ENCODE peak calls at places on chromosome 10, in five cellular contexts. D is colonic mucosa, I is left ventricle myocardium inferior, Y is neural progenitor cell, O is heart right ventricle. T is an unnamed sample.

GRCh38 chr10:6364283-6364682 is 161.6 kb downstream of the PFKFB3 start:
- DNase-seq in D (no peak), Y (no peak), O (no peak), I (no peak), T (no peak)

GRCh38 chr10:97708976-97709745 is 4.4 kb upstream of the MARVELD1 start:
- DNase-seq in D (peak), I (peak), Y (peak), O (peak), T (peak)

GRCh38 chr10:83677795-83678194 is 461.5 kb upstream of the GHITM start:
- DNase-seq in D (no peak), O (no peak), Y (no peak), I (peak), T (no peak)

GRCh38 chr10:58041901-58042300 is 225.8 kb downstream of the IPMK start:
- DNase-seq in D (no peak), O (no peak), I (no peak), Y (no peak), T (no peak)

GRCh38 chr10:24771943-24772747 is 48.5 kb upstream of the ARHGAP21 start:
- DNase-seq in O (no peak), I (no peak), Y (no peak), D (no peak), T (no peak)

GRCh38 chr10:30456262-30456661 is 22.3 kb downstream of the MAP3K8 start:
- DNase-seq in I (peak), D (peak), Y (no peak), O (no peak), T (no peak)

GRCh38 chr10:32386623-32387022 is 39.7 kb upstream of the EPC1 start:
- DNase-seq in D (no peak), I (no peak), Y (no peak), O (no peak), T (no peak)

GRCh38 chr10:133324857-133325260 is 11.8 kb downstream of the CALY start:
- DNase-seq in D (no peak), O (no peak), I (no peak), Y (peak), T (no peak)

GRCh38 chr10:74039561-74040145 is 41.7 kb downstream of the VCL start:
- DNase-seq in I (no peak), D (no peak), Y (no peak), O (peak), T (no peak)

GRCh38 chr10:96511044-96511945 is 2.4 kb downstream of the TLL2 start:
- DNase-seq in D (peak), Y (peak), O (peak), I (no peak), T (no peak)

GRCh38 chr10:121668336-121669009 is 70.2 kb upstream of the FGFR2 start:
- DNase-seq in D (peak), I (peak), Y (peak), O (peak), T (no peak)

GRCh38 chr10:279655-280054 is 144.4 kb downstream of the ZMYND11 start:
- DNase-seq in D (no peak), I (no peak), Y (no peak), O (no peak), T (no peak)

GRCh38 chr10:115491526-115492140 is 398.5 kb downstream of the ATRNL1 start:
- DNase-seq in D (no peak), O (no peak), I (no peak), Y (no peak), T (no peak)

GRCh38 chr10:14438057-14438456 is 107.3 kb upstream of the FRMD4A start:
- DNase-seq in D (no peak), I (no peak), O (no peak), Y (no peak), T (no peak)

GRCh38 chr10:21134645-21135395 is 237.7 kb upstream of the NEBL start:
- DNase-seq in D (peak), I (no peak), Y (no peak), O (no peak), T (no peak)

GRCh38 chr10:128885573-128886555 is 581.2 kb upstream of the MGMT start:
- DNase-seq in O (no peak), Y (no peak), D (no peak), I (no peak), T (no peak)

GRCh38 chr10:6464862-6465430 is 115.1 kb downstream of the PRKCQ start:
- DNase-seq in Y (no peak), D (no peak), O (no peak), I (no peak), T (no peak)

GRCh38 chr10:101237080-101237817 is 8.0 kb upstream of the LBX1 start:
- DNase-seq in O (no peak), Y (peak), D (no peak), I (no peak), T (no peak)

GRCh38 chr10:71725998-71726672 is 6.6 kb upstream of the C10orf105 start:
- DNase-seq in Y (peak), I (no peak), O (no peak), D (peak), T (peak)
- TF ChIP-seq CTCF in Y (peak), I (peak), O (no peak), D (no peak), T (peak)

GRCh38 chr10:125038637-125039036 is 96.7 kb downstream of the ZRANB1 start:
- DNase-seq in Y (no peak), D (peak), I (peak), O (peak), T (no peak)
- H3K4me3 ChIP-seq in Y (no peak), D (no peak), I (no peak), O (no peak), T (no peak)

GRCh38 chr10:100128951-100129350 is 47.3 kb upstream of the CPN1 start:
- DNase-seq in O (no peak), I (no peak), D (no peak), Y (peak), T (no peak)

GRCh38 chr10:100119726-100120125 is 38.1 kb upstream of the CPN1 start:
- DNase-seq in Y (no peak), I (no peak), O (no peak), D (no peak), T (no peak)

GRCh38 chr10:100122780-100123179 is 41.1 kb upstream of the CPN1 start:
- DNase-seq in Y (no peak), O (no peak), D (no peak), I (no peak), T (no peak)

GRCh38 chr10:100120550-100120949 is 38.9 kb upstream of the CPN1 start:
- DNase-seq in Y (no peak), D (no peak), O (no peak), I (no peak), T (no peak)

GRCh38 chr10:100124097-100124496 is 42.4 kb upstream of the CPN1 start:
- DNase-seq in I (no peak), Y (no peak), D (no peak), O (no peak), T (no peak)
- H3K27ac ChIP-seq in I (no peak), Y (no peak), D (no peak), O (no peak), T (no peak)

DNA sequence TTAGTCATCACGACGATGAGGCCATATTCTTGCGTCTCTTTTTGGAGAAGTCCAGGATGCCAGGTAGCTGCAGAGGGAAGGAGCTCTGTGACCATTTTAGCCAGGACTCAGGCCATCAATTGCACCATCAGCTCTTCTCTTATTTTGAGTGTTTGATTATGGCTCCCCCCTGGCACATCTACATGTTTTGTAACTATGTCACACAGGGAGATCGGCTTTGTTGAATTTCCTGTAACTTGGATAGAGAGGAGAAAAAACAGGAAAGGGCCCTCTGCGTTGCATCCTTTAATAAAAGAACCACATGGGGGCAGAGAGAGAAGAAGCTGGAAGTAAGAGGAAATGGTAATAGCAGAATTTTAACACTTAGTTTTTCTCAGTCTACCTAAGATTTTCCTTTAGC is 414.1 kb downstream of the LRMDA start:
- DNase-seq in I (no peak), O (no peak), D (no peak), Y (no peak), T (no peak)
- TF ChIP-seq CTCF in I (no peak), O (no peak), D (no peak), Y (peak), T (peak)

GRCh38 chr10:28587970-28588290 is 55.0 kb downstream of the WAC start:
- DNase-seq in D (no peak), I (no peak), O (no peak), Y (no peak), T (no peak)
- H3K4me3 ChIP-seq in D (no peak), I (no peak), O (no peak), Y (no peak), T (no peak)

GRCh38 chr10:123309740-123310139 is 155.5 kb downstream of the BUB3 start:
- DNase-seq in Y (no peak), O (no peak), D (no peak), I (no peak), T (no peak)
- H3K27ac ChIP-seq in Y (no peak), O (no peak), D (no peak), I (no peak), T (no peak)

DNA sequence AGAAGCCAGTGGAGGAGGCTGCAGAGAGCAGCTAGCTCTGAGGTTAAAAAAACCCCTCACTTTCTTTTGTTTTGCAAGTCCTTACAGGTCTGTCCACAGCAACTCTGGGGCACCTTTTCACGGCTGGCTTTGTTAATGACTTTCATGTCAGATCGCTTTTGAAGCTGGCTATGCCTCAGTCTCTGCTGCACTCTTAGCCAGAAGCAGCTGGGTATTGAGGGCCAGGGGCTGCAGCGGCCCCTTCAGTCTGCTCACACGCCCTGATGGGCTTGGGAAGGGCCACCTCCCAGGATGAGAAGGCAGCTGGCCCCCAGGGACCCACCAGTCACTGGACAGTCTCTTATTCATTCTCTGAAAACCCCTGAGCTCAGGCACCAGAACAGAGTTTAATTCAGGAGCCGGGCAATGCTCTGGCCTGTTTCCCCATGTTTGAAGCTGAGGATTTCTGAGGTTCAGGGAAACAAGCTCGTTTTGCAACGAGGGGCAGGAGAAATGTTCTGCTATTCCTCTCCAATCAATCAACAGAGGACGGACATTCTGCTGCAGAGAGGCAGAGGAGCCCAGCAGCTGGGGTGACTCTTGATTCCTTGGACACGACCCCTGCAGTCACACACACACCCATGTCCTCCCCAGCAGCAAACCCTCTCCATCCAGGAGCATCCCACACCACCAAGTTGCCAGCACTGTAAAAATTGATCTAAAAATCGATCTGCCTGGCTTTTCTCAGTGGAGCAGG is 31.0 kb downstream of the TRIM8 start:
- DNase-seq in I (no peak), O (no peak), Y (peak), D (no peak), T (peak)
- TF ChIP-seq CTCF in I (no peak), O (no peak), Y (peak), D (no peak), T (no peak)

GRCh38 chr10:52598936-52599335 is 173.6 kb downstream of the MBL2 start:
- DNase-seq in Y (peak), I (no peak), O (no peak), D (no peak), T (no peak)

GRCh38 chr10:52599586-52600200 is 172.9 kb downstream of the MBL2 start:
- DNase-seq in I (no peak), O (no peak), Y (no peak), D (no peak), T (no peak)

GRCh38 chr10:52597189-52597863 is 175.3 kb downstream of the MBL2 start:
- DNase-seq in I (no peak), Y (no peak), D (no peak), O (no peak), T (no peak)
- H3K4me3 ChIP-seq in I (no peak), Y (no peak), D (no peak), O (no peak), T (peak)

GRCh38 chr10:34104829-34105572 is 710.1 kb downstream of the PARD3 start:
- DNase-seq in Y (no peak), D (no peak), O (no peak), I (no peak), T (no peak)

GRCh38 chr10:34102237-34102673 is 712.8 kb downstream of the PARD3 start:
- DNase-seq in D (peak), Y (no peak), I (peak), O (peak), T (peak)

GRCh38 chr10:34101001-34101400 is 714.1 kb downstream of the PARD3 start:
- DNase-seq in D (no peak), I (no peak), Y (no peak), O (no peak), T (no peak)

GRCh38 chr10:34106356-34106885 is 708.7 kb downstream of the PARD3 start:
- DNase-seq in I (no peak), Y (no peak), D (no peak), O (no peak), T (no peak)

GRCh38 chr10:34102917-34103506 is 712.1 kb downstream of the PARD3 start:
- DNase-seq in Y (no peak), I (no peak), O (no peak), D (no peak), T (no peak)
- H3K27ac ChIP-seq in Y (no peak), I (peak), O (no peak), D (peak), T (no peak)

GRCh38 chr10:130867446-130868194 is 443.9 kb downstream of the TCERG1L start:
- DNase-seq in I (no peak), D (no peak), O (no peak), Y (no peak), T (no peak)
- TF ChIP-seq CTCF in I (no peak), D (no peak), O (no peak), Y (no peak), T (no peak)